ENCODE peak calls at places on chromosomes 16 and 17, in eight cellular contexts. M is esophagus squamous epithelium, O is heart left ventricle, W is uterus, S is A549, Z is IMR-90, Y is breast epithelium, B is tibial nerve. R is an unnamed sample.

GRCh38 chr17:28331891-28332420 is 3.3 kb downstream of the IFT20 start:
- DNase-seq in M (no peak), O (no peak), W (no peak), S (no peak), Z (no peak), Y (no peak), B (no peak), R (no peak)

GRCh38 chr17:30229012-30229411 is 6.5 kb downstream of the SLC6A4 start:
- DNase-seq in M (no peak), O (no peak), W (no peak), S (no peak), Z (no peak), Y (no peak), B (no peak), R (no peak)

GRCh38 chr17:5413682-5414081 is 5.8 kb downstream of the NUP88 start:
- DNase-seq in M (no peak), O (no peak), W (no peak), S (peak), Z (peak), Y (no peak), B (no peak), R (no peak)

GRCh38 chr16:56273615-56274014 is 82.3 kb downstream of the GNAO1 start:
- DNase-seq in M (no peak), O (no peak), W (no peak), S (no peak), Z (no peak), Y (no peak), B (no peak), R (no peak)

GRCh38 chr17:7634384-7634783 is 4.4 kb downstream of the SHBG start:
- DNase-seq in M (no peak), O (peak), W (no peak), S (peak), Z (peak), Y (no peak), B (peak), R (no peak)

GRCh38 chr17:77382356-77382911 is 241.7 kb downstream of the SEC14L1 start:
- DNase-seq in M (no peak), O (no peak), W (no peak), S (no peak), Z (no peak), Y (no peak), B (no peak), R (no peak)

GRCh38 chr17:6104956-6105355 is 34.8 kb downstream of the WSCD1 start:
- DNase-seq in M (no peak), O (no peak), W (no peak), S (no peak), Z (no peak), Y (no peak), B (no peak), R (peak)

GRCh38 chr16:22373662-22374310 is 633 bp downstream of the CDR2 start:
- DNase-seq in M (no peak), O (peak), W (peak), S (no peak), Z (no peak), Y (peak), B (peak), R (peak)

GRCh38 chr17:45702666-45703266 is 81.4 kb upstream of the CRHR1 start:
- DNase-seq in M (no peak), O (no peak), W (no peak), S (peak), Z (peak), Y (no peak), B (no peak), R (no peak)

GRCh38 chr17:58639681-58640080 is 52.2 kb downstream of the TEX14 start:
- DNase-seq in M (no peak), O (no peak), W (no peak), S (no peak), Z (no peak), Y (no peak), B (no peak), R (no peak)

GRCh38 chr17:57557793-57558681 is 187.1 kb downstream of the CCDC182 start:
- DNase-seq in M (no peak), O (no peak), W (no peak), S (peak), Z (peak), Y (no peak), B (no peak), R (no peak)

GRCh38 chr17:79053251-79053925 is 21.2 kb upstream of the ENGASE start:
- DNase-seq in M (no peak), O (no peak), W (no peak), S (no peak), Z (peak), Y (no peak), B (no peak), R (no peak)

GRCh38 chr17:77405867-77406513 is 265.2 kb downstream of the SEC14L1 start:
- DNase-seq in M (no peak), O (no peak), W (no peak), S (no peak), Z (no peak), Y (no peak), B (no peak), R (no peak)

GRCh38 chr17:72092710-72093322 is 28.0 kb upstream of the SOX9 start:
- DNase-seq in M (no peak), O (no peak), W (no peak), S (no peak), Z (no peak), Y (no peak), B (no peak), R (peak)

GRCh38 chr17:41360291-41360995 is 9.2 kb downstream of the KRT33B start:
- DNase-seq in M (no peak), O (no peak), W (no peak), S (no peak), Z (peak), Y (no peak), B (no peak), R (no peak)

GRCh38 chr16:72921620-72922019 is 126.3 kb downstream of the ZFHX3 start:
- DNase-seq in M (no peak), O (no peak), W (peak), S (no peak), Z (peak), Y (no peak), B (no peak), R (no peak)

GRCh38 chr17:67491009-67491677 is 114.1 kb downstream of the PITPNC1 start:
- DNase-seq in M (no peak), O (peak), W (peak), S (peak), Z (peak), Y (peak), B (peak), R (peak)

GRCh38 chr17:19464033-19465026 is 53.3 kb downstream of the RNF112 start:
- DNase-seq in M (no peak), O (no peak), W (peak), S (no peak), Z (peak), Y (no peak), B (peak), R (no peak)

GRCh38 chr17:62778990-62779681 is 29.0 kb downstream of the MARCHF10 start:
- DNase-seq in M (no peak), O (no peak), W (peak), S (peak), Z (peak), Y (peak), B (no peak), R (peak)

GRCh38 chr17:82839617-82840292 is at the start of gene ZNF750:
- DNase-seq in M (no peak), O (no peak), W (no peak), S (no peak), Z (no peak), Y (peak), B (no peak), R (no peak)

GRCh38 chr17:40317345-40317873 is 8.4 kb downstream of the RARA start:
- DNase-seq in M (no peak), O (no peak), W (peak), S (peak), Z (peak), Y (no peak), B (no peak), R (peak)

GRCh38 chr17:15502315-15503112 is 35.1 kb upstream of the CDRT4 start:
- DNase-seq in M (peak), O (peak), W (peak), S (peak), Z (peak), Y (peak), B (peak), R (peak)

GRCh38 chr16:87956169-87956770 is 5.0 kb downstream of the BANP start:
- DNase-seq in M (no peak), O (peak), W (no peak), S (no peak), Z (peak), Y (no peak), B (no peak), R (no peak)
- TF ChIP-seq POLR2A in M (no peak), O (no peak), W (no peak), S (no peak), Z (peak), Y (no peak), B (peak), R (no peak)

GRCh38 chr16:11329080-11329491 is 16.2 kb upstream of the RMI2 start:
- DNase-seq in M (no peak), O (no peak), W (no peak), S (no peak), Z (peak), Y (no peak), B (no peak), R (no peak)
- H3K27ac ChIP-seq in M (peak), O (no peak), W (peak), S (peak), Z (peak), Y (no peak), B (peak), R (no peak)

GRCh38 chr16:912684-913613 is 57.8 kb downstream of the LMF1 start:
- DNase-seq in M (no peak), O (peak), W (no peak), S (no peak), Z (no peak), Y (no peak), B (no peak), R (no peak)
- TF ChIP-seq POLR2A in M (no peak), O (no peak), W (no peak), S (no peak), Z (no peak), Y (no peak), B (peak), R (no peak)

DNA sequence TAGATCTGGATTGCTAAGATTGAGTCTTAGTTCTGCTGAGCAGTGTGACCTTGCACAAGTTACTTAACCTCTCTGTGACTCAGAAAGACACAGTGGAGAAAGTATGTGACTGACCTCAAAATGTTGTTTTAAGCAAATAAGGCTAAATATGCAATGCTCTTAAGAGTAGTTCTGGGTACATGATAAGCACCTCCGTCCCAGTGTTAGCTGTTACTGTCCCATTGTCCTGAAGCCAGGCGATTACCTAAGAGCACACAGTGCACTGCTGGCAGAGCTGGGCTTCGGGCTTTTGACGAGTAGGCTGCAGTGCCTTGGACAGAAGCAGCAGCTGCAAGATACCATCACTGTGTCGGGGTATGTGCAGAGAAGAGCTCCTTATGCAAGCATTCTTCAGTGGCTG is 32.7 kb upstream of the FOXF1 start:
- DNase-seq in M (no peak), O (no peak), W (no peak), S (no peak), Z (peak), Y (no peak), B (no peak), R (no peak)
- H3K27ac ChIP-seq in M (peak), O (no peak), W (no peak), S (no peak), Z (peak), Y (no peak), B (no peak), R (no peak)

GRCh38 chr17:81821603-81822311 is 11.3 kb downstream of the MCRIP1 start:
- DNase-seq in M (no peak), O (peak), W (peak), S (peak), Z (peak), Y (peak), B (peak), R (peak)
- TF ChIP-seq POLR2A in M (no peak), O (no peak), W (no peak), S (no peak), Z (no peak), Y (no peak), B (no peak), R (no peak)

DNA sequence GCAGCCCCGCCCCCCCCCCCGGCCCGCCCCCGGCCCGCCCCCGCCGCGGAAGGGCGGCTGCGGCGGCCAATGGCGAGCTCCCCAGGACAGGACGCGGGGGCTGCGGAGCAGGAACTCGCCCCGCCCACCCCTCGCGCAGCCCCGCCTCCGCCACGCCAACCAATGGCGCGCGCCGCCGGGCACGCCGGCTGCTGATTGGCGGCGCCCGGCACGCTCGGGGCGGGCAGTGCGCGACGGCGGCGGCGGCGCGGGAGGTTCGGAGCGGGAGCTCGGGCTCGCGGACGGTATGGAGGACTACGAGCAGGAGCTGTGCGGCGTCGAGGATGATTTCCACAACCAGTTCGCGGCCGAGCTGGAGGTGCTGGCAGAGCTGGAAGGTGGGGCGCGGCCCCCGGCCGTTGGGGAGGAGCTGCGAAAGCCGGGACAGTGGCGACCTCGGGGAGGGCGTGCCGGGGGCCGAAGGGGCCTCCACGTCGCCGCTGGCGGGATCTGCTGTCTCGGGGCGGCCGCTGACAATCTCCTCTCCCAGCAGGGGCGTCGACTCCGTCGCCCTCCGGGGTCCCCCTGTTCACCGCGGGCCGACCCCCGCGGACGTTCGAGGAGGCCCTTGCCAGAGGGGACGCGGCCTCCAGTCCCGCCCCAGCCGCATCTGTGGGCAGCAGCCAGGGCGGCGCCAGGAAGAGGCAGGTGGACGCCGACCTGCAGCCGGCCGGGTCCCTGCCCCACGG is at the start of gene CHTF18:
- DNase-seq in M (peak), O (peak), W (peak), S (peak), Z (peak), Y (peak), B (peak), R (peak)
- H3K27ac ChIP-seq in M (peak), O (peak), W (peak), S (peak), Z (peak), Y (peak), B (peak), R (peak)

GRCh38 chr17:48502901-48503300 is 27.9 kb downstream of the HOXB1 start:
- DNase-seq in M (no peak), O (no peak), W (no peak), S (no peak), Z (no peak), Y (no peak), B (no peak), R (no peak)
- TF ChIP-seq POLR2A in M (no peak), O (no peak), W (no peak), S (no peak), Z (no peak), Y (no peak), B (no peak), R (no peak)